ENCODE peak calls at places on chromosomes 11 and 22, in nine cellular contexts. One of them, this sample, is unnamed.

GRCh38 chr11:1047576-1048156 is 11.1 kb upstream of the MUC6 start:
- DNase-seq in upper lobe of right lung: peak
- DNase-seq in sigmoid colon: peak
- DNase-seq in cardiac fibroblast: no peak
- DNase-seq in keratinocyte: no peak
- DNase-seq in PC-3: no peak
- DNase-seq in transverse colon: no peak
- DNase-seq in IMR-90: no peak
- DNase-seq in A549: no peak
- DNase-seq in this sample: no peak

GRCh38 chr11:77346906-77347603 is 45.6 kb upstream of the GDPD4 start:
- DNase-seq in IMR-90: peak
- DNase-seq in A549: no peak
- DNase-seq in PC-3: no peak
- DNase-seq in cardiac fibroblast: peak
- DNase-seq in transverse colon: no peak
- DNase-seq in sigmoid colon: no peak
- DNase-seq in upper lobe of right lung: no peak
- DNase-seq in keratinocyte: no peak
- DNase-seq in this sample: peak

GRCh38 chr11:105910095-105910715 is 111.8 kb downstream of the MSANTD4 start:
- DNase-seq in A549: no peak
- DNase-seq in cardiac fibroblast: peak
- DNase-seq in upper lobe of right lung: no peak
- DNase-seq in IMR-90: peak
- DNase-seq in keratinocyte: no peak
- DNase-seq in sigmoid colon: no peak
- DNase-seq in transverse colon: no peak
- DNase-seq in PC-3: peak
- DNase-seq in this sample: no peak

GRCh38 chr11:72641900-72642814 is 32.1 kb downstream of the PDE2A start:
- DNase-seq in transverse colon: peak
- DNase-seq in keratinocyte: peak
- DNase-seq in IMR-90: no peak
- DNase-seq in A549: peak
- DNase-seq in PC-3: peak
- DNase-seq in cardiac fibroblast: peak
- DNase-seq in upper lobe of right lung: peak
- DNase-seq in sigmoid colon: peak
- DNase-seq in this sample: peak

GRCh38 chr11:131644204-131644603 is 273.8 kb downstream of the NTM start:
- DNase-seq in sigmoid colon: no peak
- DNase-seq in cardiac fibroblast: no peak
- DNase-seq in IMR-90: no peak
- DNase-seq in transverse colon: no peak
- DNase-seq in upper lobe of right lung: no peak
- DNase-seq in keratinocyte: no peak
- DNase-seq in PC-3: no peak
- DNase-seq in A549: no peak
- DNase-seq in this sample: no peak

GRCh38 chr11:71352226-71352625 is 96.0 kb downstream of the DHCR7 start:
- DNase-seq in sigmoid colon: no peak
- DNase-seq in upper lobe of right lung: no peak
- DNase-seq in keratinocyte: no peak
- DNase-seq in PC-3: no peak
- DNase-seq in IMR-90: no peak
- DNase-seq in A549: no peak
- DNase-seq in cardiac fibroblast: no peak
- DNase-seq in transverse colon: no peak
- DNase-seq in this sample: no peak

GRCh38 chr22:26321469-26321913 is 107.6 kb upstream of the ASPHD2 start:
- DNase-seq in transverse colon: no peak
- DNase-seq in upper lobe of right lung: no peak
- DNase-seq in PC-3: peak
- DNase-seq in cardiac fibroblast: peak
- DNase-seq in keratinocyte: no peak
- DNase-seq in A549: no peak
- DNase-seq in sigmoid colon: peak
- DNase-seq in IMR-90: peak
- DNase-seq in this sample: peak

GRCh38 chr11:1303196-1303821 is 6.1 kb downstream of the TOLLIP start:
- DNase-seq in upper lobe of right lung: peak
- DNase-seq in transverse colon: peak
- DNase-seq in A549: no peak
- DNase-seq in PC-3: peak
- DNase-seq in sigmoid colon: no peak
- DNase-seq in keratinocyte: peak
- DNase-seq in IMR-90: no peak
- DNase-seq in cardiac fibroblast: no peak
- DNase-seq in this sample: no peak

GRCh38 chr11:12653729-12654128 is 20.5 kb upstream of the TEAD1 start:
- DNase-seq in keratinocyte: no peak
- DNase-seq in upper lobe of right lung: no peak
- DNase-seq in IMR-90: no peak
- DNase-seq in A549: no peak
- DNase-seq in transverse colon: no peak
- DNase-seq in PC-3: peak
- DNase-seq in sigmoid colon: no peak
- DNase-seq in cardiac fibroblast: no peak
- DNase-seq in this sample: no peak

GRCh38 chr11:119115484-119116234 is 5.7 kb upstream of the HINFP start:
- DNase-seq in sigmoid colon: no peak
- DNase-seq in cardiac fibroblast: no peak
- DNase-seq in IMR-90: no peak
- DNase-seq in transverse colon: peak
- DNase-seq in A549: no peak
- DNase-seq in keratinocyte: no peak
- DNase-seq in upper lobe of right lung: peak
- DNase-seq in PC-3: no peak
- DNase-seq in this sample: no peak

GRCh38 chr11:133078591-133079179 is 453.6 kb downstream of the OPCML start:
- DNase-seq in upper lobe of right lung: no peak
- DNase-seq in keratinocyte: no peak
- DNase-seq in IMR-90: peak
- DNase-seq in A549: peak
- DNase-seq in PC-3: peak
- DNase-seq in sigmoid colon: no peak
- DNase-seq in cardiac fibroblast: peak
- DNase-seq in transverse colon: peak
- DNase-seq in this sample: peak

GRCh38 chr22:38422615-38423511 is 32.1 kb downstream of the KCNJ4 start:
- DNase-seq in cardiac fibroblast: no peak
- DNase-seq in sigmoid colon: no peak
- DNase-seq in IMR-90: no peak
- DNase-seq in A549: no peak
- DNase-seq in transverse colon: peak
- DNase-seq in upper lobe of right lung: no peak
- DNase-seq in keratinocyte: no peak
- DNase-seq in PC-3: no peak
- DNase-seq in this sample: no peak

GRCh38 chr11:46270707-46271106 is 6.8 kb upstream of the CREB3L1 start:
- DNase-seq in upper lobe of right lung: no peak
- DNase-seq in PC-3: no peak
- DNase-seq in transverse colon: no peak
- DNase-seq in sigmoid colon: no peak
- DNase-seq in A549: no peak
- DNase-seq in cardiac fibroblast: no peak
- DNase-seq in IMR-90: no peak
- DNase-seq in keratinocyte: no peak
- DNase-seq in this sample: no peak

GRCh38 chr22:50272103-50272782 is 2.1 kb upstream of the MAPK11 start:
- DNase-seq in transverse colon: no peak
- DNase-seq in upper lobe of right lung: no peak
- DNase-seq in keratinocyte: no peak
- DNase-seq in cardiac fibroblast: no peak
- DNase-seq in sigmoid colon: no peak
- DNase-seq in A549: no peak
- DNase-seq in PC-3: no peak
- DNase-seq in IMR-90: peak
- DNase-seq in this sample: peak

GRCh38 chr11:72782081-72782920 is 11.5 kb downstream of the STARD10 start:
- DNase-seq in PC-3: no peak
- DNase-seq in sigmoid colon: no peak
- DNase-seq in cardiac fibroblast: no peak
- DNase-seq in IMR-90: no peak
- DNase-seq in transverse colon: peak
- DNase-seq in keratinocyte: no peak
- DNase-seq in A549: no peak
- DNase-seq in upper lobe of right lung: no peak
- DNase-seq in this sample: no peak

GRCh38 chr11:127627629-127628462 is 627.3 kb upstream of the KIRREL3 start:
- DNase-seq in A549: no peak
- DNase-seq in upper lobe of right lung: no peak
- DNase-seq in keratinocyte: no peak
- DNase-seq in sigmoid colon: no peak
- DNase-seq in PC-3: no peak
- DNase-seq in transverse colon: peak
- DNase-seq in IMR-90: peak
- DNase-seq in cardiac fibroblast: no peak
- DNase-seq in this sample: no peak

GRCh38 chr22:42820075-42820763 is 36.9 kb downstream of the ARFGAP3 start:
- DNase-seq in transverse colon: no peak
- DNase-seq in keratinocyte: no peak
- DNase-seq in A549: no peak
- DNase-seq in IMR-90: peak
- DNase-seq in PC-3: peak
- DNase-seq in sigmoid colon: no peak
- DNase-seq in cardiac fibroblast: peak
- DNase-seq in upper lobe of right lung: no peak
- DNase-seq in this sample: peak

GRCh38 chr22:35046744-35047462 is 19.1 kb upstream of the ISX start:
- DNase-seq in upper lobe of right lung: no peak
- DNase-seq in keratinocyte: no peak
- DNase-seq in A549: no peak
- DNase-seq in cardiac fibroblast: no peak
- DNase-seq in IMR-90: no peak
- DNase-seq in transverse colon: no peak
- DNase-seq in PC-3: no peak
- DNase-seq in sigmoid colon: no peak
- DNase-seq in this sample: no peak

GRCh38 chr11:101915811-101916291 is 471 bp downstream of the ANGPTL5 start:
- DNase-seq in IMR-90: peak
- DNase-seq in sigmoid colon: no peak
- DNase-seq in cardiac fibroblast: peak
- DNase-seq in transverse colon: no peak
- DNase-seq in keratinocyte: no peak
- DNase-seq in A549: peak
- DNase-seq in upper lobe of right lung: no peak
- DNase-seq in PC-3: peak
- DNase-seq in this sample: peak

GRCh38 chr11:62601364-62602140 is at the start of gene MTA2:
- DNase-seq in sigmoid colon: peak
- DNase-seq in A549: peak
- DNase-seq in keratinocyte: peak
- DNase-seq in cardiac fibroblast: peak
- DNase-seq in IMR-90: peak
- DNase-seq in PC-3: peak
- DNase-seq in transverse colon: peak
- DNase-seq in upper lobe of right lung: peak
- DNase-seq in this sample: peak
- TF ChIP-seq CTCF in sigmoid colon: no peak
- TF ChIP-seq CTCF in A549: no peak
- TF ChIP-seq CTCF in keratinocyte: no peak
- TF ChIP-seq CTCF in cardiac fibroblast: no peak
- TF ChIP-seq CTCF in IMR-90: no peak
- TF ChIP-seq CTCF in PC-3: no peak
- TF ChIP-seq CTCF in transverse colon: no peak
- TF ChIP-seq CTCF in upper lobe of right lung: no peak
- TF ChIP-seq CTCF in this sample: no peak

GRCh38 chr11:66956689-66957290 is 1.4 kb downstream of the PC start:
- DNase-seq in upper lobe of right lung: peak
- DNase-seq in keratinocyte: no peak
- DNase-seq in IMR-90: peak
- DNase-seq in cardiac fibroblast: peak
- DNase-seq in A549: no peak
- DNase-seq in sigmoid colon: peak
- DNase-seq in transverse colon: no peak
- DNase-seq in PC-3: no peak
- DNase-seq in this sample: peak
- H3K4me3 ChIP-seq in upper lobe of right lung: no peak
- H3K4me3 ChIP-seq in keratinocyte: no peak
- H3K4me3 ChIP-seq in IMR-90: no peak
- H3K4me3 ChIP-seq in cardiac fibroblast: no peak
- H3K4me3 ChIP-seq in A549: peak
- H3K4me3 ChIP-seq in sigmoid colon: no peak
- H3K4me3 ChIP-seq in transverse colon: no peak
- H3K4me3 ChIP-seq in PC-3: peak
- H3K4me3 ChIP-seq in this sample: peak

GRCh38 chr11:21174781-21175180 is 505.4 kb downstream of the NELL1 start:
- DNase-seq in PC-3: no peak
- DNase-seq in upper lobe of right lung: no peak
- DNase-seq in transverse colon: no peak
- DNase-seq in sigmoid colon: no peak
- DNase-seq in cardiac fibroblast: no peak
- DNase-seq in IMR-90: no peak
- DNase-seq in A549: no peak
- DNase-seq in keratinocyte: no peak
- DNase-seq in this sample: no peak

DNA sequence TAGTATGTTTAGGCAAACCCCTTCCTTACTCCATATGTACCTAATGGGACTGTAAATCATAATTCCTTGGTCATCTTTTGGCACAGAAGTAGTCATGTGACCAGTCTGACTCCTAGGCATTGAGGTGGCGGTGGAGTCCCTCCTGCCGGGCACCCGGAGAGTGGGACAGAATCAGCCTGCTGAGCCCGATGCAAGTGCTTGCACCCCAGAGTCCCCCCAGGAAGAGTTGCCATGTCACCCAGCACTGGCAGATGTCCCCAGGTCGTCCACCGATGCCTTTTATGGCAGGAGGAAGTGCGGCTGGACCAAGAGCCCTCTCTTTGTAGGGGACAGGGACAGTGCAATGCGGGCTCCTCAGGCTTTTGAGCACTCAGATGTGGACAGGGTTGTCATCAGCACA is 500.3 kb downstream of the NELL1 start:
- DNase-seq in PC-3: no peak
- DNase-seq in IMR-90: no peak
- DNase-seq in keratinocyte: no peak
- DNase-seq in A549: no peak
- DNase-seq in cardiac fibroblast: no peak
- DNase-seq in transverse colon: no peak
- DNase-seq in sigmoid colon: no peak
- DNase-seq in upper lobe of right lung: no peak
- DNase-seq in this sample: no peak
- TF ChIP-seq CTCF in PC-3: no peak
- TF ChIP-seq CTCF in IMR-90: no peak
- TF ChIP-seq CTCF in keratinocyte: no peak
- TF ChIP-seq CTCF in A549: no peak
- TF ChIP-seq CTCF in cardiac fibroblast: no peak
- TF ChIP-seq CTCF in transverse colon: no peak
- TF ChIP-seq CTCF in sigmoid colon: no peak
- TF ChIP-seq CTCF in upper lobe of right lung: no peak
- TF ChIP-seq CTCF in this sample: no peak

DNA sequence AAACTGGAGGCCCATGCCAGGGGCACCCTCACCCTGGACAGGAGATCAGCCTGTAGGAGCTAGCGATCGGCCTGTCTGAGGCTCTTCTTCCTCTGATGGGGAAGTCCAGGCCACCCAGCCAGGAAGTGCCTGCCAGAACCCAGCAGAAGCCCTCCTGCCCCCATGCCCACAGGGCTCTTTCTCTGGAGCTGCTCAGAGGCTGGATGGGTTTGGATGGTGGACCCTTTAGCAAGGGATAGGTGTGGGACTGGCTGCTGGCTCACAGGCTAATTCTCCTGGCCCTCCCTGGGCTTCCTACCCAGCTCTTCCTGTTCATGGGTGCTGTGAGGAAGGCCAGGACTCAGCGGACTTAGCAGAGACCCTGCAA is 7.7 kb downstream of the FXYD2 start:
- DNase-seq in keratinocyte: no peak
- DNase-seq in upper lobe of right lung: no peak
- DNase-seq in IMR-90: no peak
- DNase-seq in transverse colon: no peak
- DNase-seq in cardiac fibroblast: no peak
- DNase-seq in sigmoid colon: no peak
- DNase-seq in PC-3: no peak
- DNase-seq in A549: no peak
- DNase-seq in this sample: no peak
- H3K4me3 ChIP-seq in keratinocyte: no peak
- H3K4me3 ChIP-seq in upper lobe of right lung: no peak
- H3K4me3 ChIP-seq in IMR-90: no peak
- H3K4me3 ChIP-seq in transverse colon: no peak
- H3K4me3 ChIP-seq in cardiac fibroblast: no peak
- H3K4me3 ChIP-seq in sigmoid colon: no peak
- H3K4me3 ChIP-seq in PC-3: no peak
- H3K4me3 ChIP-seq in A549: no peak
- H3K4me3 ChIP-seq in this sample: no peak

This sample was measured in AG10803.